ENCODE peak calls at places on chromosome X, in five cellular contexts. U is GM12878, K is Peyer's patch, W is HepG2, E is sigmoid colon. T is an unnamed sample.

GRCh38 chrX:13101439-13102139 is 57.2 kb upstream of the FAM9C start:
- DNase-seq in U (no peak), K (peak; percentile 85), W (no peak), E (peak; percentile 87), T (no peak)

GRCh38 chrX:29947225-29947624 is 268.1 kb upstream of the MAGEB2 start:
- DNase-seq in U (no peak), K (no peak), W (no peak), E (no peak), T (no peak)

GRCh38 chrX:72351606-72352338 is 46.1 kb upstream of the CITED1 start:
- DNase-seq in U (no peak), K (no peak), W (no peak), E (no peak), T (no peak)

GRCh38 chrX:118724775-118725174 is 2.6 kb upstream of the IL13RA1 start:
- DNase-seq in U (no peak), K (no peak), W (peak; percentile 16), E (no peak), T (no peak)

GRCh38 chrX:10636337-10636736 is 16.0 kb upstream of the MID1 start:
- DNase-seq in U (no peak), K (peak; percentile 50), W (no peak), E (no peak), T (no peak)

GRCh38 chrX:86023806-86024205 is 23.6 kb downstream of the CHM start:
- DNase-seq in U (no peak), K (no peak), W (no peak), E (no peak), T (no peak)

GRCh38 chrX:45187731-45188130 is 12.9 kb downstream of the DIPK2B start:
- DNase-seq in U (no peak), K (no peak), W (no peak), E (no peak), T (no peak)

GRCh38 chrX:71378752-71379151 is 12.6 kb downstream of the TAF1 start:
- DNase-seq in U (no peak), K (no peak), W (no peak), E (no peak), T (no peak)

GRCh38 chrX:109856974-109857373 is 123.9 kb upstream of the ACSL4 start:
- DNase-seq in U (no peak), K (no peak), W (peak; percentile 28), E (no peak), T (no peak)

GRCh38 chrX:103092942-103093341 is at the start of gene NXF3:
- DNase-seq in U (no peak), K (no peak), W (no peak), E (no peak), T (no peak)

GRCh38 chrX:16743604-16744325 is 24.4 kb downstream of the SYAP1 start:
- DNase-seq in U (no peak), K (no peak), W (no peak), E (no peak), T (no peak)

GRCh38 chrX:111375747-111376146 is 36.2 kb downstream of the DCX start:
- DNase-seq in U (no peak), K (no peak), W (no peak), E (no peak), T (no peak)

GRCh38 chrX:123167621-123168020 is 16.5 kb upstream of the GRIA3 start:
- DNase-seq in U (no peak), K (no peak), W (no peak), E (no peak), T (no peak)

GRCh38 chrX:110536788-110537187 is 178.1 kb downstream of the RTL9 start:
- DNase-seq in U (no peak), K (no peak), W (no peak), E (no peak), T (no peak)

GRCh38 chrX:9955506-9955905 is 11.7 kb upstream of the CLDN34 start:
- DNase-seq in U (no peak), K (no peak), W (no peak), E (no peak), T (no peak)

GRCh38 chrX:23752740-23753435 is 9.8 kb upstream of the ACOT9 start:
- DNase-seq in U (no peak), K (no peak), W (no peak), E (no peak), T (no peak)

GRCh38 chrX:103789004-103789403 is 12.4 kb downstream of the PLP1 start:
- DNase-seq in U (no peak), K (no peak), W (no peak), E (no peak), T (no peak)

GRCh38 chrX:135345328-135345645 is 36.0 kb downstream of the ETDC start:
- DNase-seq in U (no peak), K (no peak), W (no peak), E (peak; percentile 70), T (no peak)

GRCh38 chrX:132986556-132986955 is 28.1 kb upstream of the HS6ST2 start:
- DNase-seq in U (no peak), K (no peak), W (no peak), E (no peak), T (no peak)

GRCh38 chrX:44223150-44223549 is 120.3 kb downstream of the EFHC2 start:
- DNase-seq in U (no peak), K (peak; percentile 56), W (no peak), E (no peak), T (no peak)

GRCh38 chrX:69046996-69047490 is 118.2 kb downstream of the PJA1 start:
- DNase-seq in U (no peak), K (no peak), W (no peak), E (no peak), T (no peak)

GRCh38 chrX:14027031-14027430 is 2.7 kb downstream of the GEMIN8 start:
- DNase-seq in U (no peak), K (no peak), W (no peak), E (no peak), T (no peak)

GRCh38 chrX:15973941-15974340 is 119.3 kb upstream of the AP1S2 start:
- DNase-seq in U (no peak), K (no peak), W (no peak), E (no peak), T (no peak)

GRCh38 chrX:87728459-87728858 is 210.9 kb downstream of the KLHL4 start:
- DNase-seq in U (no peak), K (no peak), W (no peak), E (no peak), T (no peak)
- TF ChIP-seq POLR2A in U (no peak), K (no peak), W (no peak), E (no peak), T (no peak)

DNA sequence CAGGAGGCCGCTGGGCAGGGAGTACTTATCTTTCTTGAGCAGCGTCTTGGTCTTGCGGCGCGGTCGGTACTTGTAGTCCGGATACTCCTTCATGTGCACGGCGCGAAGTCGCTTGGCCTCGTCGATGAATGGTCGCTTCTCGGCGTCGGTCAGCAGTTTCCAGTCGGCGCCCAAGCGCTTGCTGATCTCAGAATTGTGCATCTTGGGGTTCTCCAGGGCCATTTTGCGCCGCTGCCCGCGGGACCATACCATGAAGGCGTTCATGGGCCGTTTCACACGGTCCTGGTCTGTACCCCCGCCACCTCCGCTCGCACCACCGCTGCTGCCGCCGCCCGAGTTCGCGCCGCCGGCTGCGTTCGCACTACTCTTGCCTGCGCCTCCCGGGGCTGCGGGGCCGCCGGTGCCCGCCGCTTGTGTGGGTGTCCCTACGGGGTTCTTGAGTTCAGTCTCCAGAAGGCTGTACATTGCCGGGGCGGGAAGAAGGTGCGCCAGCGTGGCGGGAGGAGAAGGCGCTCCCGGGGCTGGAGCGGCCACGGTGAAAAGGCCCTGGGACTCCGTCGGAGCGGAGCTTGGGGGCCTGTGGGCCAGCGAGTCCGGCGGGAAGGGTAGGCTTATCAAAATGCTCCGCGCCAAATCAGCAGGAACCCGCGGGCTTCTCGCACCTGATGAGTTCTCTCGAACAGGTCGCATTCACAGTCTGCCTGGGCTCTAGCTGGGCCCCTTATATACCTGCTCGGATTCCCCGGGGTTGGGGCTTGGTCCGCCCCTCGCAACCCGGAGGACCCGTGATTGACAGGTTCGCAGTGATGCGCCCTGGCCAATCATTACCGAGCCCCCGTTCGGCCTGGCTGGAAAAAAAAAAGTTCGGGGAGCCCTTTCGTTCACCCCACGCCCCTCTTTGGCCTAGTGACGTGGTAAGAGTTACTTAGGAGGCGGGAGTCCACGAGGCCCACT is at the start of gene SOX3:
- DNase-seq in U (no peak), K (no peak), W (no peak), E (no peak), T (no peak)
- H3K4me3 ChIP-seq in U (no peak within 1 kb of the TSS), K (peak within 1 kb of the TSS; percentile 39), W (no peak within 1 kb of the TSS), E (peak within 1 kb of the TSS; percentile 38), T (peak within 1 kb of the TSS; percentile 50)

GRCh38 chrX:116240446-116240845 is 69.9 kb downstream of the AGTR2 start:
- DNase-seq in U (no peak), K (no peak), W (no peak), E (no peak), T (no peak)

GRCh38 chrX:116239944-116240391 is 69.4 kb downstream of the AGTR2 start:
- DNase-seq in U (no peak), K (no peak), W (no peak), E (no peak), T (no peak)

GRCh38 chrX:116241001-116241400 is 70.5 kb downstream of the AGTR2 start:
- DNase-seq in U (no peak), K (no peak), W (no peak), E (no peak), T (no peak)

GRCh38 chrX:116246261-116246660 is 75.7 kb downstream of the AGTR2 start:
- DNase-seq in U (no peak), K (no peak), W (no peak), E (no peak), T (no peak)

GRCh38 chrX:116243039-116243438 is 72.5 kb downstream of the AGTR2 start:
- DNase-seq in U (no peak), K (no peak), W (no peak), E (no peak), T (no peak)
- TF ChIP-seq POLR2A in U (no peak), K (no peak), W (no peak), E (no peak), T (no peak)

DNA sequence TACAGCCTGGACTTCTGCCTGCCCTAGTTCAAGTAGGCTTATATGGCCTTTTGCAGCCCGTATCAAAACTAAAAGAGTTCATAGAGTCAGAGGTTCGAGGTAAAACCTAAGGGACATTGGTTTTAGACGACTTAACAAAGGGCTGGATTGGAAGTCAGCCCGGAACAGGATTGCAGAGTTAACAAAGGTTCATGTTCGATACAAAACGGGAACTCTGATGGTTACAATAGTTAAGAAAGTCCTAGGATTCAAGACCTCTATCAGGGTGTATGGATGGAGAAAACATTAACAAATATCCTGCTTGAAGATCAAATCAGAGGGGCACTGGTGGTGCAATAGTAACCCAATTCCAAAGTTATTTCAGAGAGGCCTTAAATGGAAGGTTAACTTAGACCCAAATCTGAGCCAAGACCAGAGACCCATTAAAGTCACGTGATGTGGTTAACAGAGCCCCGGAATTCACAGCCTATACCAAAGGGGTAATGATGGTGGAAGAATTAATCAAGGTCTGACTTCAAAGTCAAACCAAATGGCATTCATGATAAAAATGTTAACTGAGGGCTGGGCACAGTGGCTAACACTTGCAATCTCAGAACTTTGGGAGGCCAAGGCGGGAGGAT is 656 bp upstream of the ZNF630 start:
- DNase-seq in U (no peak), K (no peak), W (no peak), E (no peak), T (no peak)
- H3K4me3 ChIP-seq in U (peak overlapping the region; percentile 66), K (peak overlapping the region; percentile 78), W (no peak overlapping the region), E (peak overlapping the region; percentile 69), T (peak overlapping the region; percentile 67)

T was measured in esophagus muscularis mucosa.